ENCODE peak calls at places on chromosomes 5 and 9, in five cellular contexts. K is HCT116, D is PC-3, N is ovary, O is AG10803. B is an unnamed sample.
A peak's percentile ranks its signal among the peaks of the same experiment; 100 is the strongest.

GRCh38 chr5:72268260-72268659 is 51.8 kb downstream of the MRPS27 start:
- DNase-seq in O (no peak), K (no peak), D (no peak), N (no peak), B (no peak)

GRCh38 chr5:160547061-160547460 is 125.4 kb downstream of the PTTG1 start:
- DNase-seq in O (no peak), D (no peak), N (no peak), K (no peak), B (no peak)

GRCh38 chr5:120055858-120056257 is 408.2 kb upstream of the PRR16 start:
- DNase-seq in N (peak; percentile 24), D (peak; percentile 32), K (peak; percentile 4), O (peak; percentile 77), B (peak; percentile 16)

GRCh38 chr5:159156839-159157238 is 52.5 kb downstream of the RNF145 start:
- DNase-seq in D (peak; percentile 73), O (peak; percentile 73), K (peak; percentile 57), N (peak; percentile 37), B (peak; percentile 67)

GRCh38 chr9:4741365-4742031 is 496 bp upstream of the AK3 start:
- DNase-seq in D (peak; percentile 18), O (no peak), N (peak; percentile 46), K (no peak), B (no peak)

GRCh38 chr9:96450613-96451544 is 910 bp downstream of the HABP4 start:
- DNase-seq in K (no peak), N (peak; percentile 49), D (peak; percentile 48), O (peak; percentile 23), B (no peak)

GRCh38 chr9:4258321-4259093 is 41.4 kb downstream of the GLIS3 start:
- DNase-seq in N (no peak), K (no peak), O (peak; percentile 82), D (peak; percentile 24), B (no peak)

GRCh38 chr9:99725852-99726251 is 95.8 kb upstream of the NR4A3 start:
- DNase-seq in O (no peak), D (no peak), K (no peak), N (no peak), B (no peak)

GRCh38 chr5:107808671-107809137 is 138.0 kb upstream of the EFNA5 start:
- DNase-seq in D (no peak), N (no peak), O (no peak), K (no peak), B (no peak)

GRCh38 chr9:33374634-33375237 is 27.6 kb downstream of the AQP7 start:
- DNase-seq in O (peak; percentile 65), K (peak; percentile 64), D (peak; percentile 79), N (peak; percentile 87), B (peak; percentile 66)

GRCh38 chr9:37999501-38000189 is 69.4 kb downstream of the SHB start:
- DNase-seq in K (no peak), O (no peak), D (peak; percentile 82), N (no peak), B (no peak)

GRCh38 chr5:37896159-37896558 is 56.3 kb upstream of the GDNF start:
- DNase-seq in D (no peak), N (no peak), K (no peak), O (no peak), B (no peak)

GRCh38 chr5:78597068-78597857 is 51.3 kb downstream of the LHFPL2 start:
- DNase-seq in O (peak; percentile 65), N (no peak), K (no peak), D (peak; percentile 55), B (no peak)

GRCh38 chr5:72556351-72557146 is 49.3 kb upstream of the ZNF366 start:
- DNase-seq in D (peak; percentile 60), N (peak; percentile 65), O (peak; percentile 67), K (no peak), B (peak; percentile 61)

GRCh38 chr9:2785060-2785459 is 58.8 kb downstream of the PUM3 start:
- DNase-seq in D (no peak), K (no peak), N (no peak), O (no peak), B (no peak)

GRCh38 chr5:90093931-90094485 is 315.5 kb downstream of the CETN3 start:
- DNase-seq in K (no peak), N (no peak), O (no peak), D (no peak), B (no peak)

GRCh38 chr9:119698535-119698934 is 329.3 kb upstream of the BRINP1 start:
- DNase-seq in K (no peak), N (no peak), O (no peak), D (no peak), B (no peak)

GRCh38 chr5:58901271-58901670 is 318.4 kb downstream of the RAB3C start:
- DNase-seq in N (no peak), D (no peak), K (no peak), O (no peak), B (no peak)

GRCh38 chr5:177130211-177131018 is 3.2 kb upstream of the NSD1 start:
- DNase-seq in O (peak; percentile 44), D (peak; percentile 1), K (no peak), N (no peak), B (no peak)

GRCh38 chr5:1134478-1134877 is 22.6 kb upstream of the SLC12A7 start:
- DNase-seq in D (peak; percentile 7), N (no peak), O (no peak), K (no peak), B (no peak)
- TF ChIP-seq CTCF in D (peak; percentile 35), N (no peak), O (no peak), K (no peak), B (no peak)

GRCh38 chr5:149412783-149413476 is 33.8 kb upstream of the IL17B start:
- DNase-seq in D (no peak), N (peak; percentile 53), O (peak; percentile 43), K (no peak), B (no peak)

GRCh38 chr5:149411738-149412519 is 32.8 kb upstream of the IL17B start:
- DNase-seq in O (peak; percentile 18), N (no peak), D (no peak), K (no peak), B (no peak)

GRCh38 chr5:149410071-149410470 is 31.0 kb upstream of the IL17B start:
- DNase-seq in N (peak; percentile 16), O (no peak), D (no peak), K (no peak), B (no peak)

GRCh38 chr5:149409268-149409948 is 30.3 kb upstream of the IL17B start:
- DNase-seq in N (peak; percentile 21), O (peak; percentile 43), D (no peak), K (no peak), B (no peak)

GRCh38 chr5:149410721-149411432 is 31.8 kb upstream of the IL17B start:
- DNase-seq in K (no peak), N (no peak), D (no peak), O (peak; percentile 44), B (no peak)
- H3K4me3 ChIP-seq in K (no peak overlapping the region), N (peak overlapping the region; percentile 54), D (no peak overlapping the region), O (peak overlapping the region; percentile 99), B (peak overlapping the region; percentile 64)

GRCh38 chr9:88174324-88174723 is 36.0 kb upstream of the SPATA31C2 start:
- DNase-seq in N (no peak), D (peak; percentile 29), O (no peak), K (no peak), B (no peak)
- TF ChIP-seq CTCF in N (no peak), D (peak; percentile 39), O (no peak), K (no peak), B (no peak)

GRCh38 chr5:139764250-139764791 is 31.3 kb upstream of the PSD2 start:
- DNase-seq in O (no peak), N (no peak), D (no peak), K (no peak), B (no peak)

GRCh38 chr5:139761501-139761900 is 34.1 kb upstream of the PSD2 start:
- DNase-seq in O (no peak), K (no peak), D (no peak), N (no peak), B (no peak)

GRCh38 chr5:139761057-139761450 is 34.6 kb upstream of the PSD2 start:
- DNase-seq in D (no peak), O (no peak), N (no peak), K (no peak), B (no peak)

GRCh38 chr5:139763584-139764249 is 31.9 kb upstream of the PSD2 start:
- DNase-seq in N (no peak), D (no peak), K (no peak), O (no peak), B (no peak)

DNA sequence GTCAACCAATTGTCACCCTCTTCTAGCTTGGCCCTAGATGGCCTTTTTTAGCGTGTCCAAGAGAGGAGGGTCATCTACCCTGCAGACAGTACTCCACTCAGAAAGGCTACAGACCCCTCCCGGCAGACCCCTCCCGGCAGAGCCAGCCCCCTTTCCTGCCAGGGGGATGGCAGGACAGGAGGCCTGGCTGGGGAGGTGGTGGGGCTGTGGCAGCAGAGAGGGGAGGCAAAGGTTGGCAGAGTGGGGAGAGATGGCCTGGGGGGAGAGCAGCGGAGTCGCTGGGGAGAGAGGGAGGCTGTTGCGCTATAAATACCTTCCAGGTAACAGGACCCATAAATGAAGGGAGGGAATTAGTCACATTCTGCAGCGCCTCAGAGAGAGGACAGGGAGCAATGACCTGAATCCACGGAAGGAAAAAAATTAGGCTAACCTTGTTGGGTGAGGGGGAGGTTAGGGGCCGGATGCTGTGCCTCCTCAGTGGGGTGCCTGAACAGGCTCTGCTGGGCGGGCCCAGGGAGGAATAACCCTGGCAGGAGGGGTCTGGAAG is 32.9 kb upstream of the PSD2 start:
- DNase-seq in O (no peak), N (no peak), K (no peak), D (no peak), B (no peak)
- H3K4me3 ChIP-seq in O (no peak overlapping the region), N (no peak overlapping the region), K (no peak overlapping the region), D (no peak overlapping the region), B (no peak overlapping the region)

GRCh38 chr5:170985486-170985885 is 123.7 kb downstream of the RANBP17 start:
- DNase-seq in O (peak; percentile 12), D (no peak), N (no peak), K (no peak), B (peak; percentile 2)

DNA sequence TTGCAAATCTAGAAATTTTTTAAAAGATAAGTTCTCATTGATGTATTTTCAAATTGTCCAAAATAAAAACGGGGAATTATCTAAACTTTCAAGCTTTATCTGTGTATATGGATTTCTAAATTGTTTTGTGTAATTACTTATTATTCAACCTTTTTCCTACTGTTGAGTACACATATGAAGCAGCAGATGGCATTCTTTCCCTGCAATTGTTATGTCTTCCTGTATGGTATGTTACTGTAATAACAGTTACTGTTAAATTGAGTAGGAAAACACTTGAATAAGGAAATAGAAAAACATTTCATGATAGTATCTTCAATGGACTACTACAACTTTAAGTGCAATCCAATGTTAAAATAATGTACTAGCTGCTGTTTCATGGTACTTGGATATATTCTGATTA is 124.8 kb downstream of the RANBP17 start:
- DNase-seq in K (no peak), N (no peak), O (peak; percentile 30), D (peak; percentile 29), B (peak; percentile 20)
- TF ChIP-seq CTCF in K (no peak), N (no peak), O (peak; percentile 30), D (peak; percentile 54), B (no peak)